ENCODE peak calls at places on chromosome 20, in eight cellular contexts. One of them, this sample, is unnamed.
A peak's percentile ranks its signal among the peaks of the same experiment; 100 is the strongest.

GRCh38 chr20:1858859-1859258 is 36.3 kb upstream of the SIRPA start:
- DNase-seq in CD4-positive, alpha-beta memory T cell: no peak
- DNase-seq in iPS-NIHi11: no peak
- DNase-seq in hepatocyte: no peak
- DNase-seq in EH: no peak
- DNase-seq in AG04449: no peak
- DNase-seq in neural crest cell: no peak
- DNase-seq in AML-193: peak; percentile 52
- DNase-seq in this sample: peak; percentile 82

GRCh38 chr20:52004720-52005119 is 186.9 kb downstream of the ZFP64 start:
- DNase-seq in CD4-positive, alpha-beta memory T cell: no peak
- DNase-seq in iPS-NIHi11: no peak
- DNase-seq in hepatocyte: no peak
- DNase-seq in EH: peak; percentile 39
- DNase-seq in AG04449: no peak
- DNase-seq in neural crest cell: no peak
- DNase-seq in AML-193: peak; percentile 67
- DNase-seq in this sample: peak; percentile 75

GRCh38 chr20:24453917-24454316 is 15.5 kb upstream of the SYNDIG1 start:
- DNase-seq in CD4-positive, alpha-beta memory T cell: no peak
- DNase-seq in iPS-NIHi11: no peak
- DNase-seq in hepatocyte: no peak
- DNase-seq in EH: no peak
- DNase-seq in AG04449: no peak
- DNase-seq in neural crest cell: no peak
- DNase-seq in AML-193: no peak
- DNase-seq in this sample: no peak

GRCh38 chr20:20457392-20458126 is 89.7 kb downstream of the INSM1 start:
- DNase-seq in CD4-positive, alpha-beta memory T cell: no peak
- DNase-seq in iPS-NIHi11: no peak
- DNase-seq in hepatocyte: no peak
- DNase-seq in EH: peak; percentile 43
- DNase-seq in AG04449: no peak
- DNase-seq in neural crest cell: no peak
- DNase-seq in AML-193: no peak
- DNase-seq in this sample: peak; percentile 43

GRCh38 chr20:37941332-37941731 is 38.4 kb downstream of the VSTM2L start:
- DNase-seq in CD4-positive, alpha-beta memory T cell: no peak
- DNase-seq in iPS-NIHi11: peak; percentile 62
- DNase-seq in hepatocyte: no peak
- DNase-seq in EH: no peak
- DNase-seq in AG04449: no peak
- DNase-seq in neural crest cell: no peak
- DNase-seq in AML-193: no peak
- DNase-seq in this sample: no peak

GRCh38 chr20:43569282-43569681 is 10.5 kb downstream of the SGK2 start:
- DNase-seq in CD4-positive, alpha-beta memory T cell: no peak
- DNase-seq in iPS-NIHi11: peak; percentile 2
- DNase-seq in hepatocyte: no peak
- DNase-seq in EH: no peak
- DNase-seq in AG04449: no peak
- DNase-seq in neural crest cell: no peak
- DNase-seq in AML-193: no peak
- DNase-seq in this sample: no peak

GRCh38 chr20:8721098-8721497 is 347.8 kb upstream of the PLCB4 start:
- DNase-seq in CD4-positive, alpha-beta memory T cell: no peak
- DNase-seq in iPS-NIHi11: peak; percentile 37
- DNase-seq in hepatocyte: peak; percentile 73
- DNase-seq in EH: peak; percentile 70
- DNase-seq in AG04449: no peak
- DNase-seq in neural crest cell: peak; percentile 38
- DNase-seq in AML-193: peak; percentile 52
- DNase-seq in this sample: peak; percentile 73

GRCh38 chr20:54340667-54341081 is 132.8 kb downstream of the PFDN4 start:
- DNase-seq in CD4-positive, alpha-beta memory T cell: no peak
- DNase-seq in iPS-NIHi11: no peak
- DNase-seq in hepatocyte: no peak
- DNase-seq in EH: peak; percentile 93
- DNase-seq in AG04449: peak; percentile 63
- DNase-seq in neural crest cell: no peak
- DNase-seq in AML-193: no peak
- DNase-seq in this sample: peak; percentile 69

GRCh38 chr20:64069614-64070243 is 6.7 kb downstream of the TCEA2 start:
- DNase-seq in CD4-positive, alpha-beta memory T cell: no peak
- DNase-seq in iPS-NIHi11: peak; percentile 93
- DNase-seq in hepatocyte: no peak
- DNase-seq in EH: peak; percentile 32
- DNase-seq in AG04449: no peak
- DNase-seq in neural crest cell: peak; percentile 61
- DNase-seq in AML-193: peak; percentile 16
- DNase-seq in this sample: peak; percentile 41

GRCh38 chr20:54475334-54476287 is at the start of gene DOK5:
- DNase-seq in CD4-positive, alpha-beta memory T cell: no peak
- DNase-seq in iPS-NIHi11: peak; percentile 59
- DNase-seq in hepatocyte: peak; percentile 63
- DNase-seq in EH: no peak
- DNase-seq in AG04449: no peak
- DNase-seq in neural crest cell: peak; percentile 31
- DNase-seq in AML-193: no peak
- DNase-seq in this sample: peak; percentile 71

This sample was measured in GM23248.